ENCODE peak calls at places on chromosomes 13 and 19, in six cellular contexts. V is skeletal muscle cell; L is NCI-H2171 treated with DMSO at 0.1 percent for 48 hours; Y is posterior vena cava; P is mesenteric fat pad; X is activated CD4-positive, alpha-beta memory T cell treated with anti-CD3 and anti-CD28 coated beads, Interleukin-2, amount 10 ng/mL, durations not matched to agents 7 days and 5 days. U is an unnamed sample.

GRCh38 chr19:3133793-3134116 is 2.1 kb upstream of the GNA15 start:
- DNase-seq in V (no peak), L (no peak), Y (no peak), P (no peak), X (no peak), U (no peak)

GRCh38 chr13:104442541-104442940 is 1376.3 kb upstream of the SLC10A2 start:
- DNase-seq in V (no peak), L (no peak), Y (no peak), P (no peak), X (no peak), U (no peak)

GRCh38 chr13:72864142-72865035 is 82.5 kb downstream of the PIBF1 start:
- DNase-seq in V (no peak), L (no peak), Y (no peak), P (no peak), X (no peak), U (no peak)

GRCh38 chr19:3671680-3672574 is 28.3 kb downstream of the PIP5K1C start:
- DNase-seq in V (no peak), L (no peak), Y (peak; percentile 87), P (no peak), X (peak; percentile 34), U (no peak)

GRCh38 chr13:28597641-28598040 is 61.3 kb upstream of the POMP start:
- DNase-seq in V (peak; percentile 69), L (no peak), Y (no peak), P (no peak), X (no peak), U (no peak)

GRCh38 chr19:44635581-44636438 is 7.9 kb upstream of the PVR start:
- DNase-seq in V (no peak), L (no peak), Y (peak; percentile 53), P (no peak), X (no peak), U (no peak)

GRCh38 chr19:6590458-6591319 is at the start of gene CD70:
- DNase-seq in V (no peak), L (no peak), Y (no peak), P (no peak), X (peak; percentile 80), U (no peak)

GRCh38 chr19:40322271-40322610 is 26.0 kb downstream of the C19orf47 start:
- DNase-seq in V (no peak), L (no peak), Y (no peak), P (no peak), X (no peak), U (no peak)

GRCh38 chr13:73984949-73985691 is 149.1 kb downstream of the KLF12 start:
- DNase-seq in V (no peak), L (no peak), Y (no peak), P (no peak), X (peak; percentile 48), U (no peak)

GRCh38 chr19:45901432-45901903 is 945 bp downstream of the MYPOP start:
- DNase-seq in V (no peak), L (peak; percentile 25), Y (no peak), P (no peak), X (peak; percentile 44), U (no peak)

U was measured in SK-MEL-5.